ENCODE peak calls at places on chromosome 5, in six cellular contexts. One of them, this sample, is unnamed.
A peak's percentile ranks its signal among the peaks of the same experiment; 100 is the strongest.

GRCh38 chr5:132666310-132667123 is 7.3 kb upstream of the IL4 start:
- DNase-seq in H9: no peak
- DNase-seq in mesenchymal stem cell: no peak
- DNase-seq in neuronal stem cell: no peak
- DNase-seq in IMR-90: no peak
- DNase-seq in H1: no peak
- DNase-seq in this sample: no peak

GRCh38 chr5:181215997-181216982 is 6.8 kb upstream of the TRIM41 start:
- DNase-seq in H1: no peak
- DNase-seq in H9: peak; percentile 43
- DNase-seq in mesenchymal stem cell: no peak
- DNase-seq in IMR-90: no peak
- DNase-seq in neuronal stem cell: no peak
- DNase-seq in this sample: no peak

GRCh38 chr5:135400866-135401265 is 1.8 kb upstream of the MACROH2A1 start:
- DNase-seq in IMR-90: no peak
- DNase-seq in mesenchymal stem cell: no peak
- DNase-seq in H9: no peak
- DNase-seq in H1: no peak
- DNase-seq in neuronal stem cell: peak; percentile 17
- DNase-seq in this sample: peak; percentile 38

GRCh38 chr5:81778642-81779041 is 27.7 kb upstream of the SSBP2 start:
- DNase-seq in H1: no peak
- DNase-seq in H9: no peak
- DNase-seq in mesenchymal stem cell: peak; percentile 54
- DNase-seq in IMR-90: peak; percentile 48
- DNase-seq in neuronal stem cell: no peak
- DNase-seq in this sample: no peak

GRCh38 chr5:139134906-139135305 is 63.3 kb downstream of the SIL1 start:
- DNase-seq in neuronal stem cell: no peak
- DNase-seq in IMR-90: no peak
- DNase-seq in mesenchymal stem cell: no peak
- DNase-seq in H1: no peak
- DNase-seq in H9: no peak
- DNase-seq in this sample: no peak

GRCh38 chr5:164597293-164597900 is 1092.0 kb downstream of the MAT2B start:
- DNase-seq in mesenchymal stem cell: no peak
- DNase-seq in H9: no peak
- DNase-seq in H1: peak; percentile 59
- DNase-seq in IMR-90: no peak
- DNase-seq in neuronal stem cell: no peak
- DNase-seq in this sample: peak; percentile 48

GRCh38 chr5:112485802-112486427 is 66.8 kb upstream of the EPB41L4A start:
- DNase-seq in neuronal stem cell: no peak
- DNase-seq in IMR-90: no peak
- DNase-seq in H9: no peak
- DNase-seq in H1: no peak
- DNase-seq in mesenchymal stem cell: peak; percentile 3
- DNase-seq in this sample: no peak

GRCh38 chr5:170491479-170491878 is 12.3 kb upstream of the KCNIP1 start:
- DNase-seq in H1: no peak
- DNase-seq in mesenchymal stem cell: peak; percentile 49
- DNase-seq in H9: no peak
- DNase-seq in neuronal stem cell: no peak
- DNase-seq in IMR-90: peak; percentile 84
- DNase-seq in this sample: no peak

GRCh38 chr5:131536211-131536826 is 98.7 kb downstream of the RAPGEF6 start:
- DNase-seq in mesenchymal stem cell: peak; percentile 51
- DNase-seq in neuronal stem cell: no peak
- DNase-seq in IMR-90: peak; percentile 74
- DNase-seq in H9: no peak
- DNase-seq in H1: no peak
- DNase-seq in this sample: no peak

GRCh38 chr5:180113660-180114303 is 42.2 kb upstream of the RNF130 start:
- DNase-seq in H9: no peak
- DNase-seq in mesenchymal stem cell: no peak
- DNase-seq in neuronal stem cell: no peak
- DNase-seq in H1: no peak
- DNase-seq in IMR-90: no peak
- DNase-seq in this sample: no peak

GRCh38 chr5:66829826-66830225 is 233.6 kb downstream of the MAST4 start:
- DNase-seq in IMR-90: peak; percentile 8
- DNase-seq in neuronal stem cell: peak; percentile 8
- DNase-seq in H1: no peak
- DNase-seq in H9: no peak
- DNase-seq in mesenchymal stem cell: peak; percentile 19
- DNase-seq in this sample: peak; percentile 44

GRCh38 chr5:89265511-89266169 is 382.7 kb upstream of the MEF2C start:
- DNase-seq in H9: no peak
- DNase-seq in mesenchymal stem cell: peak; percentile 34
- DNase-seq in IMR-90: peak; percentile 89
- DNase-seq in H1: no peak
- DNase-seq in neuronal stem cell: no peak
- DNase-seq in this sample: no peak

GRCh38 chr5:33457124-33457523 is 16.4 kb downstream of the TARS1 start:
- DNase-seq in H9: no peak
- DNase-seq in H1: no peak
- DNase-seq in neuronal stem cell: no peak
- DNase-seq in IMR-90: peak; percentile 9
- DNase-seq in mesenchymal stem cell: no peak
- DNase-seq in this sample: no peak

GRCh38 chr5:35884125-35884788 is 27.6 kb downstream of the IL7R start:
- DNase-seq in neuronal stem cell: no peak
- DNase-seq in mesenchymal stem cell: peak; percentile 91
- DNase-seq in IMR-90: peak; percentile 90
- DNase-seq in H1: no peak
- DNase-seq in H9: peak; percentile 30
- DNase-seq in this sample: peak; percentile 94

GRCh38 chr5:32710335-32710858 is 724 bp upstream of the NPR3 start:
- DNase-seq in mesenchymal stem cell: no peak
- DNase-seq in H1: peak; percentile 76
- DNase-seq in IMR-90: no peak
- DNase-seq in H9: peak; percentile 66
- DNase-seq in neuronal stem cell: peak; percentile 51
- DNase-seq in this sample: peak; percentile 39

DNA sequence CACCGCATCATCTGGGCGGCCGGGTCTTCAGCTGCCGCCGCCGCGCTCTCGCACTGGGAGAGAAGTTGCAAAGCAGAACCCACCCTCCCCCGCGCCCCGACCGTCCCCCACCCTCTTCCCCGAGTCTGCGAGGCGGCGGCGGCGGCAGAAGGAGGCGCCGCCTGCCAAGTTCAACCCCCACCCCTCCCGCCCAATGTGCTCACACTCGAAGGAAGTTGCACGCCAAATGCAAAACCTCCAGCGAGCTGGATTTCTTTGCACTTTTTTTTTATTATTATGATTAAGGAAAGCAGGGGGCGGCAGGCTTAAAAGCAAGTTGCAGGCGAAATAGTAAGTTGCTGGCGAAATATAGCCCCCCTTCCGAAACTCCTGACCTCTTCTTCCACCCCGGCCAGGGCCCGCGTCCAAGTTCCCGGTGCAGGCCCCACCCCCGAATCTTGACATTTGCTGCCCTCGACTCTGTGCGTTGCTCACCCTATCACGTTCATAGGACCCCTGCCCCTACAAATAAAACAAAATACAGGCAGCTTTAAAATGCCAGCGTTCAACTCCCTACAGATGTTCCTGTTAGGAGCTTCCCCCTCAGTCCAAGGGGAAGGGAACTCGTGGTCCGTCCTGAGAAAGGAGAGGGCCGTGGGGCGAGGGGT is 1.1 kb upstream of the NR3C1 start:
- DNase-seq in mesenchymal stem cell: peak; percentile 89
- DNase-seq in H9: peak; percentile 70
- DNase-seq in IMR-90: peak; percentile 93
- DNase-seq in H1: peak; percentile 70
- DNase-seq in neuronal stem cell: peak; percentile 20
- DNase-seq in this sample: peak; percentile 87
- H2BK120ac ChIP-seq in mesenchymal stem cell: peak overlapping the region; percentile 100
- H2BK120ac ChIP-seq in H9: no peak overlapping the region
- H2BK120ac ChIP-seq in IMR-90: peak overlapping the region; percentile 100
- H2BK120ac ChIP-seq in H1: no peak overlapping the region
- H2BK120ac ChIP-seq in neuronal stem cell: no peak overlapping the region
- H2BK120ac ChIP-seq in this sample: no peak overlapping the region

GRCh38 chr5:128895122-128895521 is 70.2 kb upstream of the SLC27A6 start:
- DNase-seq in mesenchymal stem cell: no peak
- DNase-seq in H1: no peak
- DNase-seq in H9: no peak
- DNase-seq in neuronal stem cell: no peak
- DNase-seq in IMR-90: no peak
- DNase-seq in this sample: no peak
- H2BK15ac ChIP-seq in mesenchymal stem cell: no peak overlapping the region
- H2BK15ac ChIP-seq in H1: no peak overlapping the region
- H2BK15ac ChIP-seq in H9: no peak overlapping the region
- H2BK15ac ChIP-seq in neuronal stem cell: no peak overlapping the region
- H2BK15ac ChIP-seq in IMR-90: no peak overlapping the region
- H2BK15ac ChIP-seq in this sample: no peak overlapping the region

GRCh38 chr5:56522972-56523371 is 289.8 kb upstream of the ANKRD55 start:
- DNase-seq in IMR-90: peak; percentile 24
- DNase-seq in H1: no peak
- DNase-seq in neuronal stem cell: no peak
- DNase-seq in H9: no peak
- DNase-seq in mesenchymal stem cell: peak; percentile 55
- DNase-seq in this sample: no peak
- H3K18ac ChIP-seq in IMR-90: no peak overlapping the region
- H3K18ac ChIP-seq in H1: no peak overlapping the region
- H3K18ac ChIP-seq in neuronal stem cell: no peak overlapping the region
- H3K18ac ChIP-seq in H9: no peak overlapping the region
- H3K18ac ChIP-seq in mesenchymal stem cell: no peak overlapping the region
- H3K18ac ChIP-seq in this sample: no peak overlapping the region

DNA sequence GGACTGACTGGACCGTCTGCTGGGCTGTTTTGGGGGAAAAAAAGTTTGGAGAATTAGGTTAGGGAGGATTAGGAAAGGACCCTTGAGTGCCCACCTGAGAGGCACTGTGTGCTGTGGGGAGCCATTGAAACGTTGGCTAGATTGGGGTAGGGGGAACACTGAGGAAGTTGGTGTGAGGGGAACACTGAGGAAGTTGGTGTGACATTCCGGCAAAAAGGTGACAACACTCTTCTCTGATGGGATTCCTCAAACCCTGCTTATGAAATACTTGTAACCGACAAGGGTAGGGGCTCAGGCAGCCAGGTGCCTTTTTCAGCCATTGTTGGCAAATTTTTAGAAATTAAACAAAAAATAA is 1.0 kb downstream of the CYSTM1 start:
- DNase-seq in IMR-90: no peak
- DNase-seq in H1: no peak
- DNase-seq in mesenchymal stem cell: no peak
- DNase-seq in neuronal stem cell: no peak
- DNase-seq in H9: no peak
- DNase-seq in this sample: peak; percentile 72
- H2BK120ac ChIP-seq in IMR-90: no peak overlapping the region
- H2BK120ac ChIP-seq in H1: no peak overlapping the region
- H2BK120ac ChIP-seq in mesenchymal stem cell: no peak overlapping the region
- H2BK120ac ChIP-seq in neuronal stem cell: no peak overlapping the region
- H2BK120ac ChIP-seq in H9: no peak overlapping the region
- H2BK120ac ChIP-seq in this sample: no peak overlapping the region

DNA sequence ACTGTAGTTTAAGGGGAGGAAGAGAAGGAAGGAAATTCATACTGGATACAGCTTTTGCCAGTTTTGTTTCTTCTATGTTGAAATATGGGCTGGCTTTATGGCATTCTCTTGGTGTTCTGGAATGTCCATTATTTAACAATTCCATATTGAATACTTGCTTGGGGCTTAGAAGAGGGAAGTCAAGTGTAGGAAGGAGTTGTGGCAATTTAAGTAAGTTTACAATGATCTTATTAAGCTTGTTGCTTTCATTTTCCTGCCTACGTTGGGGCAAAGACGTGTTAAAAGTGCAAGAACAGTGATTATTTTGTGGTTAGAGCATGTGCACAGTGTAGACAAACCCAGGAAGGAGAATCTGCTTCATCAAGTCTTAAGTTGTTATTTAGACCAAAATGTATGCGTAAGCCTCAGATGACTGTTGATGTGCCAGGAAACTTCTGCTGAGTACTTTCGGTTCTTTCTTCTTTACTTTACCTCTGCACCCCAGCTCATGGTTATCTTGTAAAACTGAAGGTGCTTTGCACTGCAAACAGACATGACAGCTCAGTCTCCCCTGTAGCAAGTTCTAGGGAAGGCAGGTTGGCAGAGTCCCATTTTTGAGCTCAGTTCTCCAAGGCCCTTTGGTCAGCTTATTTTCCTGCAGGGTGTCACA is 75.8 kb downstream of the F2RL2 start:
- DNase-seq in neuronal stem cell: no peak
- DNase-seq in mesenchymal stem cell: peak; percentile 33
- DNase-seq in IMR-90: no peak
- DNase-seq in H9: no peak
- DNase-seq in H1: no peak
- DNase-seq in this sample: no peak
- H2BK15ac ChIP-seq in neuronal stem cell: no peak overlapping the region
- H2BK15ac ChIP-seq in mesenchymal stem cell: no peak overlapping the region
- H2BK15ac ChIP-seq in IMR-90: no peak overlapping the region
- H2BK15ac ChIP-seq in H9: no peak overlapping the region
- H2BK15ac ChIP-seq in H1: no peak overlapping the region
- H2BK15ac ChIP-seq in this sample: no peak overlapping the region

GRCh38 chr5:68433921-68434879 is 218.6 kb downstream of the PIK3R1 start:
- DNase-seq in H9: peak; percentile 37
- DNase-seq in IMR-90: peak; percentile 96
- DNase-seq in mesenchymal stem cell: peak; percentile 98
- DNase-seq in H1: no peak
- DNase-seq in neuronal stem cell: no peak
- DNase-seq in this sample: peak; percentile 71
- H3K18ac ChIP-seq in H9: no peak overlapping the region
- H3K18ac ChIP-seq in IMR-90: peak overlapping the region; percentile 97
- H3K18ac ChIP-seq in mesenchymal stem cell: peak overlapping the region; percentile 100
- H3K18ac ChIP-seq in H1: no peak overlapping the region
- H3K18ac ChIP-seq in neuronal stem cell: no peak overlapping the region
- H3K18ac ChIP-seq in this sample: no peak overlapping the region

GRCh38 chr5:177006265-177006972 is at the start of gene UIMC1:
- DNase-seq in H1: peak; percentile 99
- DNase-seq in mesenchymal stem cell: peak; percentile 91
- DNase-seq in IMR-90: peak; percentile 88
- DNase-seq in neuronal stem cell: peak; percentile 97
- DNase-seq in H9: peak; percentile 96
- DNase-seq in this sample: peak; percentile 96
- H2BK120ac ChIP-seq in H1: no peak within 1 kb of the TSS
- H2BK120ac ChIP-seq in mesenchymal stem cell: peak within 1 kb of the TSS; percentile 97
- H2BK120ac ChIP-seq in IMR-90: peak within 1 kb of the TSS; percentile 74
- H2BK120ac ChIP-seq in neuronal stem cell: peak within 1 kb of the TSS; percentile 85
- H2BK120ac ChIP-seq in H9: no peak within 1 kb of the TSS
- H2BK120ac ChIP-seq in this sample: no peak within 1 kb of the TSS

GRCh38 chr5:42557689-42558088 is 134.4 kb downstream of the GHR start:
- DNase-seq in neuronal stem cell: no peak
- DNase-seq in mesenchymal stem cell: no peak
- DNase-seq in IMR-90: no peak
- DNase-seq in H1: no peak
- DNase-seq in H9: no peak
- DNase-seq in this sample: no peak
- H2BK15ac ChIP-seq in neuronal stem cell: no peak overlapping the region
- H2BK15ac ChIP-seq in mesenchymal stem cell: no peak overlapping the region
- H2BK15ac ChIP-seq in IMR-90: no peak overlapping the region
- H2BK15ac ChIP-seq in H1: no peak overlapping the region
- H2BK15ac ChIP-seq in H9: no peak overlapping the region
- H2BK15ac ChIP-seq in this sample: no peak overlapping the region

This sample was measured in mesendoderm.